ENCODE peak calls at places on chromosomes 5 and 9, in six cellular contexts. U is NCI-H748 treated with DMSO at 0.1 percent for 48 hours; X is right atrium auricular region; Y is GDM1; B is stimulated activated naive CD4-positive, alpha-beta T cell; N is transverse colon. F is an unnamed sample.

GRCh38 chr5:13957032-13957645 is 12.7 kb upstream of the DNAH5 start:
- DNase-seq in U (peak), X (no peak), Y (peak), B (no peak), N (no peak), F (no peak)

GRCh38 chr5:76870046-76870445 is 20.2 kb downstream of the S100Z start:
- DNase-seq in U (no peak), X (no peak), Y (no peak), B (no peak), N (no peak), F (peak)

GRCh38 chr9:136545065-136545965 is 533 bp downstream of the NOTCH1 start:
- DNase-seq in U (no peak), X (no peak), Y (no peak), B (peak), N (no peak), F (no peak)

GRCh38 chr5:99955962-99956361 is 579.2 kb upstream of the FAM174A start:
- DNase-seq in U (no peak), X (no peak), Y (no peak), B (no peak), N (no peak), F (no peak)

GRCh38 chr5:116569999-116570398 is 4.6 kb downstream of the SEMA6A start:
- DNase-seq in U (no peak), X (no peak), Y (no peak), B (no peak), N (no peak), F (no peak)

GRCh38 chr5:80763873-80764647 is 109.3 kb upstream of the DHFR start:
- DNase-seq in U (no peak), X (no peak), Y (no peak), B (no peak), N (no peak), F (no peak)

GRCh38 chr9:87336407-87336806 is 161.3 kb upstream of the DAPK1 start:
- DNase-seq in U (no peak), X (no peak), Y (no peak), B (no peak), N (no peak), F (no peak)

GRCh38 chr5:157106668-157107461 is 2.0 kb downstream of the HAVCR2 start:
- DNase-seq in U (no peak), X (peak), Y (peak), B (no peak), N (no peak), F (no peak)

GRCh38 chr5:59673438-59674058 is 220.0 kb downstream of the PDE4D start:
- DNase-seq in U (peak), X (no peak), Y (peak), B (no peak), N (no peak), F (no peak)

GRCh38 chr5:99072846-99073245 is 144.0 kb upstream of the CHD1 start:
- DNase-seq in U (no peak), X (no peak), Y (no peak), B (no peak), N (no peak), F (no peak)

GRCh38 chr5:14193496-14193895 is 50.4 kb downstream of the TRIO start:
- DNase-seq in U (no peak), X (no peak), Y (no peak), B (no peak), N (no peak), F (no peak)

GRCh38 chr5:173888473-173889135 is 455 bp downstream of the CPEB4 start:
- DNase-seq in U (no peak), X (no peak), Y (no peak), B (peak), N (peak), F (no peak)

GRCh38 chr5:37710965-37711364 is 128.9 kb downstream of the GDNF start:
- DNase-seq in U (no peak), X (no peak), Y (no peak), B (no peak), N (no peak), F (no peak)

GRCh38 chr9:135604437-135605237 is 34.7 kb downstream of the GLT6D1 start:
- DNase-seq in U (no peak), X (peak), Y (no peak), B (no peak), N (no peak), F (no peak)

GRCh38 chr9:27714388-27714787 is 141.1 kb upstream of the C9orf72 start:
- DNase-seq in U (no peak), X (no peak), Y (no peak), B (no peak), N (no peak), F (no peak)

GRCh38 chr5:16931334-16932110 is 4.6 kb downstream of the MYO10 start:
- DNase-seq in U (peak), X (no peak), Y (no peak), B (no peak), N (peak), F (no peak)

GRCh38 chr9:89597711-89598707 is 6.8 kb upstream of the GADD45G start:
- DNase-seq in U (peak), X (no peak), Y (peak), B (peak), N (peak), F (no peak)

GRCh38 chr5:123628860-123629544 is 117.0 kb downstream of the CSNK1G3 start:
- DNase-seq in U (no peak), X (no peak), Y (no peak), B (no peak), N (no peak), F (no peak)

GRCh38 chr5:175575301-175575700 is 82.6 kb upstream of the HRH2 start:
- DNase-seq in U (no peak), X (no peak), Y (no peak), B (no peak), N (no peak), F (no peak)

GRCh38 chr9:70553718-70554673 is 139.5 kb upstream of the KLF9 start:
- DNase-seq in U (no peak), X (no peak), Y (no peak), B (no peak), N (no peak), F (peak)

GRCh38 chr9:8140557-8140956 is 341.0 kb upstream of the DMAC1 start:
- DNase-seq in U (peak), X (no peak), Y (no peak), B (no peak), N (no peak), F (no peak)

GRCh38 chr5:180201051-180201987 is 7.7 kb downstream of the RASGEF1C start:
- DNase-seq in U (peak), X (no peak), Y (peak), B (no peak), N (no peak), F (no peak)

GRCh38 chr5:132224721-132225120 is 2.9 kb downstream of the P4HA2 start:
- DNase-seq in U (no peak), X (no peak), Y (no peak), B (no peak), N (peak), F (no peak)

GRCh38 chr5:68922172-68922987 is 171.4 kb upstream of the SLC30A5 start:
- DNase-seq in U (no peak), X (no peak), Y (no peak), B (no peak), N (no peak), F (no peak)

GRCh38 chr9:1709347-1709746 is 305.8 kb upstream of the SMARCA2 start:
- DNase-seq in U (peak), X (no peak), Y (no peak), B (no peak), N (no peak), F (no peak)

GRCh38 chr9:87746186-87746585 is 20.3 kb downstream of the CTSL start:
- DNase-seq in U (no peak), X (no peak), Y (no peak), B (no peak), N (no peak), F (no peak)

GRCh38 chr9:92378825-92379535 is 25.4 kb downstream of the OGN start:
- DNase-seq in U (no peak), X (no peak), Y (no peak), B (no peak), N (no peak), F (no peak)

GRCh38 chr5:146704949-146705665 is 173.4 kb downstream of the PPP2R2B start:
- DNase-seq in U (no peak), X (no peak), Y (no peak), B (no peak), N (no peak), F (no peak)

GRCh38 chr5:91433861-91434260 is 50.7 kb upstream of the ARRDC3 start:
- DNase-seq in U (no peak), X (no peak), Y (no peak), B (no peak), N (no peak), F (no peak)

GRCh38 chr5:143657814-143658395 is 154.1 kb upstream of the HMHB1 start:
- DNase-seq in U (peak), X (no peak), Y (no peak), B (no peak), N (no peak), F (no peak)

GRCh38 chr5:134465856-134466240 is 54.2 kb upstream of the CDKN2AIPNL start:
- DNase-seq in U (peak), X (peak), Y (peak), B (peak), N (peak), F (peak)

GRCh38 chr5:177035982-177036381 is 13.5 kb downstream of the ZNF346 start:
- DNase-seq in U (no peak), X (no peak), Y (no peak), B (no peak), N (no peak), F (no peak)